ENCODE peak calls at places on chromosomes 7 and 10, in nine cellular contexts. One of them, this sample, is unnamed. For H3K36me3, the result is how much of the 10 kb centered on the place peaks cover.

GRCh38 chr10:71780722-71781121 is 7.4 kb upstream of the VSIR start:
- DNase-seq in psoas muscle: no peak
- DNase-seq in MM.1S: no peak
- DNase-seq in ovary: no peak
- DNase-seq in BE2C: no peak
- DNase-seq in prostate gland: no peak
- DNase-seq in endodermal cell: peak
- DNase-seq in uterus: no peak
- DNase-seq in left ventricle myocardium inferior: no peak
- DNase-seq in this sample: no peak

GRCh38 chr7:102933763-102934162 is 21.0 kb downstream of the LRRC17 start:
- DNase-seq in psoas muscle: peak
- DNase-seq in MM.1S: no peak
- DNase-seq in ovary: peak
- DNase-seq in BE2C: peak
- DNase-seq in prostate gland: peak
- DNase-seq in endodermal cell: peak
- DNase-seq in uterus: peak
- DNase-seq in left ventricle myocardium inferior: peak
- DNase-seq in this sample: no peak

GRCh38 chr7:28409716-28410627 is 2.3 kb upstream of the CREB5 start:
- DNase-seq in psoas muscle: peak
- DNase-seq in MM.1S: no peak
- DNase-seq in ovary: peak
- DNase-seq in BE2C: peak
- DNase-seq in prostate gland: peak
- DNase-seq in endodermal cell: peak
- DNase-seq in uterus: peak
- DNase-seq in left ventricle myocardium inferior: peak
- DNase-seq in this sample: no peak

GRCh38 chr10:28858641-28859040 is 181.3 kb downstream of the BAMBI start:
- DNase-seq in psoas muscle: no peak
- DNase-seq in MM.1S: no peak
- DNase-seq in ovary: no peak
- DNase-seq in BE2C: no peak
- DNase-seq in prostate gland: no peak
- DNase-seq in endodermal cell: no peak
- DNase-seq in uterus: no peak
- DNase-seq in left ventricle myocardium inferior: no peak
- DNase-seq in this sample: no peak

GRCh38 chr10:103241262-103242011 is 4.2 kb upstream of the RPEL1 start:
- DNase-seq in psoas muscle: peak
- DNase-seq in MM.1S: no peak
- DNase-seq in ovary: no peak
- DNase-seq in BE2C: peak
- DNase-seq in prostate gland: peak
- DNase-seq in endodermal cell: peak
- DNase-seq in uterus: no peak
- DNase-seq in left ventricle myocardium inferior: no peak
- DNase-seq in this sample: no peak

GRCh38 chr7:150377116-150377979 is 1.8 kb upstream of the ZNF775 start:
- DNase-seq in psoas muscle: no peak
- DNase-seq in MM.1S: peak
- DNase-seq in ovary: no peak
- DNase-seq in BE2C: no peak
- DNase-seq in prostate gland: no peak
- DNase-seq in endodermal cell: no peak
- DNase-seq in uterus: no peak
- DNase-seq in left ventricle myocardium inferior: no peak
- DNase-seq in this sample: no peak

GRCh38 chr10:821322-821721 is 110.2 kb downstream of the LARP4B start:
- DNase-seq in psoas muscle: no peak
- DNase-seq in MM.1S: no peak
- DNase-seq in ovary: no peak
- DNase-seq in BE2C: no peak
- DNase-seq in prostate gland: no peak
- DNase-seq in endodermal cell: no peak
- DNase-seq in uterus: no peak
- DNase-seq in left ventricle myocardium inferior: no peak
- DNase-seq in this sample: no peak

GRCh38 chr7:101753316-101753715 is 64.1 kb upstream of the CUX1 start:
- DNase-seq in psoas muscle: no peak
- DNase-seq in MM.1S: no peak
- DNase-seq in ovary: no peak
- DNase-seq in BE2C: no peak
- DNase-seq in prostate gland: no peak
- DNase-seq in endodermal cell: no peak
- DNase-seq in uterus: no peak
- DNase-seq in left ventricle myocardium inferior: no peak
- DNase-seq in this sample: no peak

GRCh38 chr7:139328375-139328774 is 12.8 kb upstream of the FMC1 start:
- DNase-seq in psoas muscle: no peak
- DNase-seq in MM.1S: no peak
- DNase-seq in ovary: no peak
- DNase-seq in BE2C: no peak
- DNase-seq in prostate gland: no peak
- DNase-seq in endodermal cell: no peak
- DNase-seq in uterus: no peak
- DNase-seq in left ventricle myocardium inferior: no peak
- DNase-seq in this sample: no peak

GRCh38 chr7:39608278-39608677 is 15.1 kb upstream of the RALA start:
- DNase-seq in psoas muscle: no peak
- DNase-seq in MM.1S: no peak
- DNase-seq in ovary: no peak
- DNase-seq in BE2C: no peak
- DNase-seq in prostate gland: no peak
- DNase-seq in endodermal cell: no peak
- DNase-seq in uterus: no peak
- DNase-seq in left ventricle myocardium inferior: no peak
- DNase-seq in this sample: no peak

GRCh38 chr7:139976838-139977656 is 85.7 kb downstream of the PARP12 start:
- DNase-seq in psoas muscle: no peak
- DNase-seq in MM.1S: no peak
- DNase-seq in ovary: no peak
- DNase-seq in BE2C: no peak
- DNase-seq in prostate gland: no peak
- DNase-seq in endodermal cell: peak
- DNase-seq in uterus: no peak
- DNase-seq in left ventricle myocardium inferior: no peak
- DNase-seq in this sample: no peak

GRCh38 chr10:5292196-5292735 is 72.5 kb upstream of the UCN3 start:
- DNase-seq in psoas muscle: no peak
- DNase-seq in MM.1S: no peak
- DNase-seq in ovary: no peak
- DNase-seq in BE2C: no peak
- DNase-seq in prostate gland: no peak
- DNase-seq in endodermal cell: no peak
- DNase-seq in uterus: no peak
- DNase-seq in left ventricle myocardium inferior: no peak
- DNase-seq in this sample: peak

GRCh38 chr7:27641576-27642230 is 21.0 kb downstream of the HIBADH start:
- DNase-seq in psoas muscle: no peak
- DNase-seq in MM.1S: no peak
- DNase-seq in ovary: no peak
- DNase-seq in BE2C: no peak
- DNase-seq in prostate gland: no peak
- DNase-seq in endodermal cell: no peak
- DNase-seq in uterus: no peak
- DNase-seq in left ventricle myocardium inferior: no peak
- DNase-seq in this sample: peak

GRCh38 chr10:124688889-124689670 is 55.1 kb downstream of the FAM53B start:
- DNase-seq in psoas muscle: no peak
- DNase-seq in MM.1S: no peak
- DNase-seq in ovary: no peak
- DNase-seq in BE2C: no peak
- DNase-seq in prostate gland: no peak
- DNase-seq in endodermal cell: no peak
- DNase-seq in uterus: no peak
- DNase-seq in left ventricle myocardium inferior: no peak
- DNase-seq in this sample: peak
- H3K36me3 ChIP-seq in psoas muscle: under half
- H3K36me3 ChIP-seq in MM.1S: under half
- H3K36me3 ChIP-seq in ovary: under half
- H3K36me3 ChIP-seq in BE2C: under half
- H3K36me3 ChIP-seq in prostate gland: under half
- H3K36me3 ChIP-seq in endodermal cell: under half
- H3K36me3 ChIP-seq in uterus: under half
- H3K36me3 ChIP-seq in left ventricle myocardium inferior: under half
- H3K36me3 ChIP-seq in this sample: under half

GRCh38 chr7:129740574-129740973 is 129.1 kb downstream of the NRF1 start:
- DNase-seq in psoas muscle: no peak
- DNase-seq in MM.1S: no peak
- DNase-seq in ovary: no peak
- DNase-seq in BE2C: no peak
- DNase-seq in prostate gland: no peak
- DNase-seq in endodermal cell: no peak
- DNase-seq in uterus: no peak
- DNase-seq in left ventricle myocardium inferior: no peak
- DNase-seq in this sample: no peak

GRCh38 chr7:129741011-129741410 is 129.5 kb downstream of the NRF1 start:
- DNase-seq in psoas muscle: peak
- DNase-seq in MM.1S: no peak
- DNase-seq in ovary: no peak
- DNase-seq in BE2C: no peak
- DNase-seq in prostate gland: no peak
- DNase-seq in endodermal cell: no peak
- DNase-seq in uterus: no peak
- DNase-seq in left ventricle myocardium inferior: no peak
- DNase-seq in this sample: no peak

GRCh38 chr7:129741743-129742213 is 130.3 kb downstream of the NRF1 start:
- DNase-seq in psoas muscle: no peak
- DNase-seq in MM.1S: peak
- DNase-seq in ovary: no peak
- DNase-seq in BE2C: no peak
- DNase-seq in prostate gland: peak
- DNase-seq in endodermal cell: no peak
- DNase-seq in uterus: no peak
- DNase-seq in left ventricle myocardium inferior: no peak
- DNase-seq in this sample: no peak

GRCh38 chr7:129739427-129739826 is 127.9 kb downstream of the NRF1 start:
- DNase-seq in psoas muscle: peak
- DNase-seq in MM.1S: no peak
- DNase-seq in ovary: no peak
- DNase-seq in BE2C: no peak
- DNase-seq in prostate gland: peak
- DNase-seq in endodermal cell: no peak
- DNase-seq in uterus: no peak
- DNase-seq in left ventricle myocardium inferior: no peak
- DNase-seq in this sample: no peak

DNA sequence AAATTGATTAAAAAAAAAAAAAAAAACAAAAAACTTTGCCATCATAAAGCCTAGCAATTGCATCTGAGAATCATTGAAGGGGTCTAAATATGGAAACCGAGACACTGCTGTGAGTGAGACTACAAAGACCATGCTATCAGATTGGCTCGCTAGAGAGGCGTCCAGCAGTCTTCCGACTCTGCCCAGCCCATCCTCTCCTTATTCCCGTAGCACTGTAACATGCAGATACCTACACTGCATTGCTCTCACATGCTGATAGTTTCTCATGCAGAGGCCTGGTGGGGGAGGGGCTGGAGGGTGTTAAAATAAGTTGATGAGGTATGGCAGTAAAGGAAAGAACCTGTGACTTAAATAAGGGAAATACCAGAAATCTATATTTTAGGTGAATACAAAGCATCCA is 130.7 kb downstream of the NRF1 start:
- DNase-seq in psoas muscle: no peak
- DNase-seq in MM.1S: no peak
- DNase-seq in ovary: no peak
- DNase-seq in BE2C: no peak
- DNase-seq in prostate gland: no peak
- DNase-seq in endodermal cell: no peak
- DNase-seq in uterus: no peak
- DNase-seq in left ventricle myocardium inferior: no peak
- DNase-seq in this sample: no peak
- H3K36me3 ChIP-seq in psoas muscle: under half
- H3K36me3 ChIP-seq in MM.1S: under half
- H3K36me3 ChIP-seq in ovary: under half
- H3K36me3 ChIP-seq in BE2C: under half
- H3K36me3 ChIP-seq in prostate gland: under half
- H3K36me3 ChIP-seq in endodermal cell: half or more
- H3K36me3 ChIP-seq in uterus: under half
- H3K36me3 ChIP-seq in left ventricle myocardium inferior: under half
- H3K36me3 ChIP-seq in this sample: half or more

DNA sequence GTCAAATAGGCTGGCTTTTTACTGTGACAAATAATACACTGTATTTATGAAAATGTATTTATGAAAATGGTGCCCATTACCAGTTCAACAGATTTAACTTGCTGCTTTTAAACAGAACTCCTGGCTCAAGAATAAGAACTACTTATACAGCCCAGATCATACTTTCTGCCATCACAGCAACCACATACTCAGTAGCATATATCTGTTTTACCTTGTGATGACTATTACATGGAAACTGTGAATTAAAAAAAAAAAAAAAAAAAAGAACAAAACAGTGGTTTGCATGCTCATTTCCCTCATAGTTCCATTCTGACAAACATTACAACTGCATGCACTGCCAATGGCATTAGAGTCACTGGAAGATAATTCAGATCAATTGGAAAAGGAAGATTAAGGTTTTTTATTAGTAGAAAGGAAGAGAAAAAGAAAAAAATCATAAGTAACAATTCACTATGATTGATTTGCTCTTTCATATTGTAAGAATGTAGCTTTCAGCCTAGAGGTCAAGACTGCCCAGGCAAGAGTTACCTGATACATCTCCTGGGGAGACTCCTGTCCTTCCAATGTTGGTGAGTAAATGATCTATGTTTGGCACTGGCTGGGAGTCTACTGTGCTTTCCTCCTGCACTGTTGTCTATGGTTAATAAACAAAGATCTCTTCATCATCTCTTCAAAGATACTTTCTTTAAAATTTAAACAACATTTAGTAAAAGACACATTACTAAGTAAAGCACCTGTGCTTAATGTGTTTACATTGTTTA is 132.8 kb downstream of the ARHGAP21 start:
- DNase-seq in psoas muscle: no peak
- DNase-seq in MM.1S: no peak
- DNase-seq in ovary: no peak
- DNase-seq in BE2C: no peak
- DNase-seq in prostate gland: no peak
- DNase-seq in endodermal cell: no peak
- DNase-seq in uterus: no peak
- DNase-seq in left ventricle myocardium inferior: no peak
- DNase-seq in this sample: no peak
- H3K36me3 ChIP-seq in psoas muscle: half or more
- H3K36me3 ChIP-seq in MM.1S: under half
- H3K36me3 ChIP-seq in ovary: under half
- H3K36me3 ChIP-seq in BE2C: under half
- H3K36me3 ChIP-seq in prostate gland: under half
- H3K36me3 ChIP-seq in endodermal cell: half or more
- H3K36me3 ChIP-seq in uterus: under half
- H3K36me3 ChIP-seq in left ventricle myocardium inferior: half or more
- H3K36me3 ChIP-seq in this sample: half or more

DNA sequence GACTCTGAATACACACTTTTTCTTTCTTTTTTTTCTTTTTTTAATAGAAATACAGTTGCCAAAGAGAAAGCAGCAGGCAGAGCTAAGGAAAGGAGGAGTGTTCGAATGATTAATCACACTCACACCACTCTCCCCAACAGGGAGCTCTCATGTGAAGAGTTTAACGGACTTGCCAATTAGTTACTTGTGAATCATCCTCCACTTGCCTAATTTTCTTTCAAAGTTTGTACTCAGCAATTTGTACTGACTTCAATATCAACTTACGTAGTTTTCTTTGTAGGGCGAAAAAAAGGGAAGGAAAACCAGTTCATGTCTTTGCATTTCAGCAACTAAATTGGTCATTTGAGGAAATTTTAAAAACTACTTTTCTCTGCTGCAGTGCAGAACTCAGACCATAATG is 109.2 kb downstream of the PIP4K2A start:
- DNase-seq in psoas muscle: no peak
- DNase-seq in MM.1S: no peak
- DNase-seq in ovary: no peak
- DNase-seq in BE2C: no peak
- DNase-seq in prostate gland: no peak
- DNase-seq in endodermal cell: no peak
- DNase-seq in uterus: peak
- DNase-seq in left ventricle myocardium inferior: no peak
- DNase-seq in this sample: no peak
- H3K36me3 ChIP-seq in psoas muscle: under half
- H3K36me3 ChIP-seq in MM.1S: under half
- H3K36me3 ChIP-seq in ovary: under half
- H3K36me3 ChIP-seq in BE2C: under half
- H3K36me3 ChIP-seq in prostate gland: under half
- H3K36me3 ChIP-seq in endodermal cell: under half
- H3K36me3 ChIP-seq in uterus: under half
- H3K36me3 ChIP-seq in left ventricle myocardium inferior: under half
- H3K36me3 ChIP-seq in this sample: under half